ENCODE peak calls at places on chromosomes 11 and 22, in five cellular contexts. N is K562, R is A549, I is GM12878, J is HepG2. T is an unnamed sample.

GRCh38 chr11:92329644-92330043 is 105.0 kb downstream of the FAT3 start:
- DNase-seq in N (no peak), R (no peak), I (no peak), J (no peak), T (no peak)

GRCh38 chr11:11324090-11324489 is 29.0 kb downstream of the CSNK2A3 start:
- DNase-seq in N (no peak), R (no peak), I (no peak), J (no peak), T (no peak)

GRCh38 chr11:123839131-123839530 is 33.0 kb upstream of the OR6M1 start:
- DNase-seq in N (no peak), R (no peak), I (no peak), J (no peak), T (no peak)

GRCh38 chr11:128686745-128687177 is 7.1 kb upstream of the FLI1 start:
- DNase-seq in N (no peak), R (no peak), I (no peak), J (no peak), T (peak; percentile 53)

GRCh38 chr11:11244470-11245080 is 108.5 kb downstream of the CSNK2A3 start:
- DNase-seq in N (no peak), R (no peak), I (no peak), J (no peak), T (no peak)

GRCh38 chr11:134292661-134293060 is 16.5 kb downstream of the GLB1L3 start:
- DNase-seq in N (no peak), R (no peak), I (no peak), J (no peak), T (no peak)

GRCh38 chr11:129580278-129580677 is 204.6 kb downstream of the BARX2 start:
- DNase-seq in N (no peak), R (no peak), I (no peak), J (no peak), T (no peak)

GRCh38 chr11:2778630-2779498 is 79.1 kb upstream of the KCNQ1OT1 start:
- DNase-seq in N (peak; percentile 85), R (peak; percentile 39), I (no peak), J (peak; percentile 66), T (peak; percentile 41)

GRCh38 chr11:123194308-123195181 is 503 bp downstream of the CLMP start:
- DNase-seq in N (no peak), R (peak; percentile 39), I (no peak), J (no peak), T (no peak)

GRCh38 chr22:17117400-17117799 is 3.8 kb downstream of the TMEM121B start:
- DNase-seq in N (no peak), R (no peak), I (no peak), J (no peak), T (no peak)

GRCh38 chr11:56842829-56843794 is 94.6 kb upstream of the OR9G4 start:
- DNase-seq in N (no peak), R (no peak), I (no peak), J (no peak), T (no peak)

GRCh38 chr22:22513619-22514018 is 5.1 kb upstream of the ZNF280B start:
- DNase-seq in N (no peak), R (no peak), I (no peak), J (no peak), T (no peak)

GRCh38 chr11:6911946-6912345 is 8.9 kb upstream of the OR2D3 start:
- DNase-seq in N (no peak), R (no peak), I (no peak), J (no peak), T (peak; percentile 68)

GRCh38 chr22:23060612-23061400 is 9.5 kb upstream of the GNAZ start:
- DNase-seq in N (peak; percentile 46), R (no peak), I (no peak), J (no peak), T (no peak)

GRCh38 chr11:128961645-128962044 is 19.0 kb upstream of the TP53AIP1 start:
- DNase-seq in N (no peak), R (no peak), I (no peak), J (no peak), T (no peak)

GRCh38 chr11:133819114-133819513 is 26.2 kb downstream of the SPATA19 start:
- DNase-seq in N (no peak), R (no peak), I (no peak), J (no peak), T (no peak)

GRCh38 chr11:123062892-123063395 is 1.0 kb upstream of the HSPA8 start:
- DNase-seq in N (peak; percentile 67), R (no peak), I (no peak), J (no peak), T (no peak)

GRCh38 chr11:64124147-64124546 is 41.8 kb downstream of the MACROD1 start:
- DNase-seq in N (no peak), R (no peak), I (no peak), J (no peak), T (no peak)

GRCh38 chr11:104968365-104968855 is at the start of gene CASP4:
- DNase-seq in N (no peak), R (peak; percentile 1), I (peak; percentile 32), J (peak; percentile 56), T (peak; percentile 93)

GRCh38 chr11:19437760-19438159 is 197.0 kb upstream of the E2F8 start:
- DNase-seq in N (no peak), R (peak; percentile 31), I (no peak), J (no peak), T (peak; percentile 85)

GRCh38 chr11:10413268-10413667 is 41.8 kb upstream of the AMPD3 start:
- DNase-seq in N (no peak), R (no peak), I (no peak), J (peak; percentile 28), T (peak; percentile 20)

GRCh38 chr11:64577202-64577601 is 13.8 kb upstream of the SLC22A12 start:
- DNase-seq in N (no peak), R (no peak), I (no peak), J (no peak), T (no peak)

GRCh38 chr11:112579282-112579681 is 318.6 kb upstream of the PLET1 start:
- DNase-seq in N (no peak), R (no peak), I (no peak), J (no peak), T (no peak)

GRCh38 chr11:4418403-4418802 is 24.9 kb upstream of the TRIM21 start:
- DNase-seq in N (no peak), R (no peak), I (no peak), J (no peak), T (no peak)

GRCh38 chr22:30044369-30044768 is 35.9 kb upstream of the HORMAD2 start:
- DNase-seq in N (no peak), R (no peak), I (no peak), J (peak; percentile 34), T (peak; percentile 92)

GRCh38 chr11:86481399-86481798 is 106.7 kb downstream of the CCDC81 start:
- DNase-seq in N (no peak), R (no peak), I (no peak), J (no peak), T (no peak)

GRCh38 chr22:32352681-32353080 is 5.0 kb upstream of the RFPL3 start:
- DNase-seq in N (no peak), R (no peak), I (no peak), J (no peak), T (no peak)

GRCh38 chr11:73787643-73788537 is at the start of gene MRPL48:
- DNase-seq in N (peak; percentile 94), R (peak; percentile 98), I (peak; percentile 72), J (peak; percentile 82), T (peak; percentile 88)

GRCh38 chr11:38593649-38594048 is 1995.6 kb upstream of the RAG2 start:
- DNase-seq in N (no peak), R (no peak), I (no peak), J (no peak), T (no peak)

GRCh38 chr11:125300791-125301218 is 136.3 kb downstream of the PKNOX2 start:
- DNase-seq in N (no peak), R (peak; percentile 8), I (no peak), J (no peak), T (peak; percentile 80)

DNA sequence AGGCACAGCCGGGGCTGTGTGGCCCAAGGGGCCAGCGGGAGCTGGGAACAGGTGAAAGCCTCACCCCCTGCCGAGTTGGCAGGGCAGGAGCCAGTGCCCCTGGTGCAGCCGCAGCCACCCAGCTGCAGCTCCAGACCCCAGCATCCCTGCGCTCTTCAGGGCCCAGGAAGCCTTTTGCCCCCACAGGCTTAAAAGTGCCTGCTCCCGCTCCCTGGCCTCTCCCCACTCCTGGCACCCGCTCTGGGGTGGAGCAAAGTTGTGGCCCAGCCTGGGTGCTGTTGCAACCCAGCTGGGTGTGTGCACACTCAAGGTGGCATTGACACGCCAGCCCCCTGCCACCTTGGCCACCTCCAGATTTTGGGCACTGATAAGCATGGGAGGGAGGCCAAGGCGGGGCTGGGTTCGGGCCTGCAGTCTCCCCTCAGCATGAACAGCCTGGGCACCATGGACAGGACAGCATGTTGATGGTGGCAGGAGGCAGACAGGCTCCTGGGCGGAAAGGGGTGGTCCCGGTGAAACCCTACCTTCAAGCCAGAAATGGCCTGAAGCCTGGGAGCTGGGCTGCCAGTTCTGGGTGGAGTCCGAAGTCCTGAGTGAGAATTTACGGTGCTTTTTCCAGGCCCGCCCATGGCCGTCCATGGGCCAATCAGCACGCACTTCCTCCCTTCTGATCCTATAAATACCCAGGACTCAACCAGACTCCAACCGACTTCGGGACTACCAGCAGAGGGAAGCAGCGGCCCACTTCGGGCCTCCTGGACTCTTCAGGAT is 23.5 kb upstream of the RNASEH2C start:
- DNase-seq in N (peak; percentile 32), R (peak; percentile 49), I (no peak), J (peak; percentile 82), T (peak; percentile 28)
- TF ChIP-seq MYC in N (no peak), R (no peak), I (no peak), J (no peak), T (no peak)

DNA sequence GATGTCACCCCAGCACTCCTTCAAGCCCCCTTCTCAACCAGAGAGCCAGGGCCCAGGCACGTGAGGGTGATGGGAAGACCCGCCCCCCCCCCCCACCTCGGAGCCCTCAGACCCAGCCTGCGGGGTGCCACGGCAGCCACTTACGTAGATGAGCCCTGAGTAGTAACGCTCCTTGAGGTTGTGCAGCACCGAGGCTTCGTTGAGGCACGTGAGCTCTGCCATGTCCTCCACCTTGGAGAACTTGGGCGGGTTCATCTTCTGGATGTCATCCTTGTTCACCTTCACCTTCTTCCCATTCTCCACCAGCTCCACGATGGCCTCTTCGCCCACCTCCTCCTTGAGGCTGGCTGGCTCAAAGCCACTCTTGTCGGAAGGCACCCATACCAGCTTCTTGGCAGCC is 39.0 kb downstream of the MYH9 start:
- DNase-seq in N (no peak), R (no peak), I (no peak), J (no peak), T (no peak)
- H3K4me1 ChIP-seq in N (peaks cover 21% of the 10 kb centered on the region), R (peaks cover 78% of the 10 kb centered on the region), I (peaks cover 5% of the 10 kb centered on the region), J (peaks cover 93% of the 10 kb centered on the region), T (peaks cover 80% of the 10 kb centered on the region)

GRCh38 chr11:119320593-119321524 is 3.9 kb upstream of the MCAM start:
- DNase-seq in N (peak; percentile 81), R (no peak), I (no peak), J (no peak), T (peak; percentile 73)
- TF ChIP-seq POLR2A in N (peak; percentile 84), R (no peak), I (peak; percentile 79), J (no peak), T (peak; percentile 67)

GRCh38 chr11:126391286-126391954 is 35.9 kb downstream of the ST3GAL4 start:
- DNase-seq in N (no peak), R (no peak), I (no peak), J (no peak), T (no peak)
- TF ChIP-seq MYC in N (no peak), R (no peak), I (no peak), J (no peak), T (no peak)

DNA sequence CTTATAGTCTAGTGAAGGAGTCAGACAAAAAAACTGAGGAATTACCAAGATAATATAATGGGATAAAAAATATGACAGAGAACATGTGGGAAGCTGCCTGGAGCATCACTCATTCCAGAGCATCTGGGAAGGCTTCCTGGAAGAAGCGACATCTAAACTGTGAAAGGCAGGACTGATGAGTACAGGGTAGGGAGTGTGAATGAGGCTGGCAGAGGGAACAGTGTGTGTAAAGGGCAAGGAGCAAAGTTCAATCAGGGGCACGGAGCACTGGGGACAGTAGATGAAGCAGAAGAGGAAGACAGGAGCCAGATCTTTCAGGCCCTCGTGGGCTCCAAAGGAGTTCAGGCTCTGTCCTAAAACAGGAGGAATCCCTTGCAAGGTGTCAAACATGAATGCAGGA is 55.8 kb upstream of the PRDM11 start:
- DNase-seq in N (no peak), R (no peak), I (no peak), J (no peak), T (no peak)
- H3K4me1 ChIP-seq in N (no peaks in the 10 kb centered on the region), R (peaks cover 39% of the 10 kb centered on the region), I (no peaks in the 10 kb centered on the region), J (no peaks in the 10 kb centered on the region), T (no peaks in the 10 kb centered on the region)

T was measured in endothelial cell of umbilical vein.